ENCODE peak calls at places on chromosomes 12 and 14, in five cellular contexts. One of them, this sample, is unnamed.

GRCh38 chr12:57347284-57347683 is 83.6 kb downstream of the R3HDM2 start:
- DNase-seq in Calu3: no peak
- DNase-seq in PC-3: no peak
- DNase-seq in dermis blood vessel endothelial cell: no peak
- DNase-seq in HT1080: no peak
- DNase-seq in this sample: no peak

GRCh38 chr14:66634876-66635275 is 126.9 kb downstream of the GPHN start:
- DNase-seq in HT1080: no peak
- DNase-seq in dermis blood vessel endothelial cell: no peak
- DNase-seq in Calu3: no peak
- DNase-seq in PC-3: no peak
- DNase-seq in this sample: no peak

GRCh38 chr14:76205708-76206107 is 54.0 kb downstream of the GPATCH2L start:
- DNase-seq in HT1080: no peak
- DNase-seq in PC-3: no peak
- DNase-seq in Calu3: no peak
- DNase-seq in dermis blood vessel endothelial cell: no peak
- DNase-seq in this sample: no peak

GRCh38 chr12:10052111-10052913 is 21.8 kb downstream of the CLEC9A start:
- DNase-seq in dermis blood vessel endothelial cell: no peak
- DNase-seq in Calu3: no peak
- DNase-seq in HT1080: no peak
- DNase-seq in PC-3: no peak
- DNase-seq in this sample: no peak

GRCh38 chr14:105600939-105601359 is 74.6 kb downstream of the TMEM121 start:
- DNase-seq in Calu3: no peak
- DNase-seq in PC-3: no peak
- DNase-seq in dermis blood vessel endothelial cell: no peak
- DNase-seq in HT1080: no peak
- DNase-seq in this sample: no peak

GRCh38 chr12:56590237-56590830 is 39.8 kb downstream of the BAZ2A start:
- DNase-seq in PC-3: peak
- DNase-seq in Calu3: no peak
- DNase-seq in dermis blood vessel endothelial cell: peak
- DNase-seq in HT1080: peak
- DNase-seq in this sample: peak

GRCh38 chr12:20599757-20600156 is 95.4 kb upstream of the SLCO1C1 start:
- DNase-seq in dermis blood vessel endothelial cell: no peak
- DNase-seq in HT1080: no peak
- DNase-seq in Calu3: no peak
- DNase-seq in PC-3: no peak
- DNase-seq in this sample: no peak

GRCh38 chr14:93528884-93529558 is 98.3 kb downstream of the UNC79 start:
- DNase-seq in dermis blood vessel endothelial cell: no peak
- DNase-seq in Calu3: no peak
- DNase-seq in HT1080: no peak
- DNase-seq in PC-3: peak
- DNase-seq in this sample: no peak

GRCh38 chr12:96263449-96263902 is 69.3 kb downstream of the ELK3 start:
- DNase-seq in PC-3: no peak
- DNase-seq in dermis blood vessel endothelial cell: peak
- DNase-seq in Calu3: no peak
- DNase-seq in HT1080: no peak
- DNase-seq in this sample: no peak

GRCh38 chr14:77009014-77009413 is 19.5 kb downstream of the IRF2BPL start:
- DNase-seq in HT1080: no peak
- DNase-seq in Calu3: no peak
- DNase-seq in dermis blood vessel endothelial cell: no peak
- DNase-seq in PC-3: peak
- DNase-seq in this sample: no peak

GRCh38 chr14:100531152-100531551 is 56.1 kb downstream of the BEGAIN start:
- DNase-seq in dermis blood vessel endothelial cell: no peak
- DNase-seq in PC-3: no peak
- DNase-seq in Calu3: no peak
- DNase-seq in HT1080: no peak
- DNase-seq in this sample: no peak

GRCh38 chr12:4268549-4269181 is 4.9 kb upstream of the CCND2 start:
- DNase-seq in PC-3: no peak
- DNase-seq in dermis blood vessel endothelial cell: peak
- DNase-seq in HT1080: no peak
- DNase-seq in Calu3: no peak
- DNase-seq in this sample: peak

GRCh38 chr14:29755311-29756052 is 172.2 kb downstream of the PRKD1 start:
- DNase-seq in Calu3: peak
- DNase-seq in PC-3: no peak
- DNase-seq in dermis blood vessel endothelial cell: peak
- DNase-seq in HT1080: no peak
- DNase-seq in this sample: no peak

GRCh38 chr14:104016873-104017650 is 68.4 kb upstream of the ASPG start:
- DNase-seq in HT1080: no peak
- DNase-seq in Calu3: no peak
- DNase-seq in PC-3: no peak
- DNase-seq in dermis blood vessel endothelial cell: no peak
- DNase-seq in this sample: no peak

GRCh38 chr12:117316336-117316735 is 45.1 kb downstream of the NOS1 start:
- DNase-seq in Calu3: no peak
- DNase-seq in dermis blood vessel endothelial cell: no peak
- DNase-seq in PC-3: no peak
- DNase-seq in HT1080: no peak
- DNase-seq in this sample: no peak

GRCh38 chr14:61536661-61537566 is 158.4 kb upstream of the HIF1A start:
- DNase-seq in PC-3: no peak
- DNase-seq in HT1080: no peak
- DNase-seq in Calu3: no peak
- DNase-seq in dermis blood vessel endothelial cell: no peak
- DNase-seq in this sample: peak

GRCh38 chr12:11860026-11860425 is 210.6 kb downstream of the ETV6 start:
- DNase-seq in Calu3: no peak
- DNase-seq in HT1080: no peak
- DNase-seq in PC-3: no peak
- DNase-seq in dermis blood vessel endothelial cell: no peak
- DNase-seq in this sample: no peak

GRCh38 chr12:76627346-76628135 is 68.0 kb upstream of the OSBPL8 start:
- DNase-seq in dermis blood vessel endothelial cell: no peak
- DNase-seq in PC-3: no peak
- DNase-seq in Calu3: no peak
- DNase-seq in HT1080: no peak
- DNase-seq in this sample: no peak

GRCh38 chr14:101497910-101498860 is 63.1 kb upstream of the DIO3 start:
- DNase-seq in dermis blood vessel endothelial cell: no peak
- DNase-seq in HT1080: no peak
- DNase-seq in PC-3: no peak
- DNase-seq in Calu3: no peak
- DNase-seq in this sample: no peak

GRCh38 chr12:2679816-2680675 is 114.7 kb upstream of the FKBP4 start:
- DNase-seq in PC-3: no peak
- DNase-seq in Calu3: no peak
- DNase-seq in dermis blood vessel endothelial cell: no peak
- DNase-seq in HT1080: no peak
- DNase-seq in this sample: no peak

GRCh38 chr14:23123419-23123818 is 4.4 kb upstream of the CEBPE start:
- DNase-seq in HT1080: no peak
- DNase-seq in dermis blood vessel endothelial cell: no peak
- DNase-seq in Calu3: peak
- DNase-seq in PC-3: peak
- DNase-seq in this sample: peak

GRCh38 chr14:91377700-91378652 is 39.6 kb downstream of the CCDC88C start:
- DNase-seq in PC-3: peak
- DNase-seq in Calu3: peak
- DNase-seq in dermis blood vessel endothelial cell: peak
- DNase-seq in HT1080: peak
- DNase-seq in this sample: peak

GRCh38 chr12:127381043-127381668 is 885.8 kb upstream of the TMEM132C start:
- DNase-seq in HT1080: peak
- DNase-seq in PC-3: peak
- DNase-seq in Calu3: peak
- DNase-seq in dermis blood vessel endothelial cell: peak
- DNase-seq in this sample: peak

GRCh38 chr12:60197589-60197988 is 601.8 kb downstream of the SLC16A7 start:
- DNase-seq in HT1080: no peak
- DNase-seq in Calu3: no peak
- DNase-seq in PC-3: peak
- DNase-seq in dermis blood vessel endothelial cell: peak
- DNase-seq in this sample: no peak

GRCh38 chr12:24705741-24706358 is 243.1 kb downstream of the BCAT1 start:
- DNase-seq in Calu3: no peak
- DNase-seq in dermis blood vessel endothelial cell: no peak
- DNase-seq in HT1080: no peak
- DNase-seq in PC-3: no peak
- DNase-seq in this sample: no peak

GRCh38 chr14:90518941-90519256 is 122.1 kb downstream of the CALM1 start:
- DNase-seq in HT1080: peak
- DNase-seq in dermis blood vessel endothelial cell: peak
- DNase-seq in Calu3: peak
- DNase-seq in PC-3: peak
- DNase-seq in this sample: no peak

GRCh38 chr14:75278422-75279152 is at the start of gene FOS:
- DNase-seq in PC-3: peak
- DNase-seq in dermis blood vessel endothelial cell: peak
- DNase-seq in Calu3: peak
- DNase-seq in HT1080: peak
- DNase-seq in this sample: peak

GRCh38 chr12:125533434-125534029 is 468.3 kb downstream of the AACS start:
- DNase-seq in HT1080: peak
- DNase-seq in PC-3: peak
- DNase-seq in dermis blood vessel endothelial cell: peak
- DNase-seq in Calu3: peak
- DNase-seq in this sample: peak

GRCh38 chr14:58465425-58465824 is 37.9 kb downstream of the KIAA0586 start:
- DNase-seq in Calu3: peak
- DNase-seq in PC-3: peak
- DNase-seq in dermis blood vessel endothelial cell: peak
- DNase-seq in HT1080: peak
- DNase-seq in this sample: no peak

GRCh38 chr14:73833530-73834257 is 17.9 kb upstream of the PTGR2 start:
- DNase-seq in Calu3: peak
- DNase-seq in PC-3: no peak
- DNase-seq in dermis blood vessel endothelial cell: no peak
- DNase-seq in HT1080: peak
- DNase-seq in this sample: no peak

GRCh38 chr12:78732481-78732880 is 132.1 kb upstream of the SYT1 start:
- DNase-seq in HT1080: no peak
- DNase-seq in PC-3: no peak
- DNase-seq in Calu3: no peak
- DNase-seq in dermis blood vessel endothelial cell: no peak
- DNase-seq in this sample: no peak

GRCh38 chr14:32738206-32738871 is 200.3 kb upstream of the NPAS3 start:
- DNase-seq in Calu3: no peak
- DNase-seq in dermis blood vessel endothelial cell: no peak
- DNase-seq in PC-3: no peak
- DNase-seq in HT1080: no peak
- DNase-seq in this sample: no peak

GRCh38 chr14:92719890-92720323 is 28.5 kb downstream of the LGMN start:
- DNase-seq in PC-3: peak
- DNase-seq in dermis blood vessel endothelial cell: no peak
- DNase-seq in Calu3: no peak
- DNase-seq in HT1080: no peak
- DNase-seq in this sample: no peak

GRCh38 chr12:34033628-34034296 is 11.5 kb downstream of the ALG10 start:
- DNase-seq in HT1080: no peak
- DNase-seq in Calu3: no peak
- DNase-seq in PC-3: peak
- DNase-seq in dermis blood vessel endothelial cell: peak
- DNase-seq in this sample: peak

GRCh38 chr12:116551952-116552749 is 7.0 kb upstream of the MAP1LC3B2 start:
- DNase-seq in Calu3: no peak
- DNase-seq in HT1080: peak
- DNase-seq in PC-3: peak
- DNase-seq in dermis blood vessel endothelial cell: peak
- DNase-seq in this sample: peak

GRCh38 chr12:111788178-111788654 is 21.5 kb downstream of the ALDH2 start:
- DNase-seq in dermis blood vessel endothelial cell: peak
- DNase-seq in PC-3: peak
- DNase-seq in HT1080: no peak
- DNase-seq in Calu3: peak
- DNase-seq in this sample: peak

GRCh38 chr12:54463034-54463433 is 10.4 kb downstream of the GTSF1 start:
- DNase-seq in PC-3: peak
- DNase-seq in Calu3: no peak
- DNase-seq in dermis blood vessel endothelial cell: no peak
- DNase-seq in HT1080: peak
- DNase-seq in this sample: no peak

GRCh38 chr12:116455540-116456306 is 103.5 kb upstream of the MAP1LC3B2 start:
- DNase-seq in HT1080: peak
- DNase-seq in PC-3: peak
- DNase-seq in dermis blood vessel endothelial cell: peak
- DNase-seq in Calu3: peak
- DNase-seq in this sample: peak

This sample was measured in SW480.